ENCODE peak calls at places on chromosomes 2 and 18, in five cellular contexts. X is neural progenitor cell; K is spleen; A is CD8-positive, alpha-beta T cell; I is fibroblast of lung. Z is an unnamed sample.

GRCh38 chr2:98164256-98164655 is 77.3 kb downstream of the VWA3B start:
- DNase-seq in I (no peak), K (no peak), X (no peak), A (no peak), Z (no peak)

GRCh38 chr18:22921762-22922161 is 11.4 kb upstream of the RBBP8 start:
- DNase-seq in I (no peak), K (no peak), A (no peak), X (no peak), Z (no peak)

GRCh38 chr18:10322408-10322807 is 132.0 kb upstream of the APCDD1 start:
- DNase-seq in K (no peak), A (no peak), X (no peak), I (peak), Z (no peak)

GRCh38 chr18:46261799-46262198 is 157.6 kb downstream of the HAUS1 start:
- DNase-seq in K (no peak), I (peak), A (no peak), X (no peak), Z (no peak)

GRCh38 chr18:6763524-6763923 is 34.0 kb downstream of the ARHGAP28 start:
- DNase-seq in I (no peak), K (no peak), A (no peak), X (no peak), Z (no peak)

GRCh38 chr2:213119061-213119809 is 32.2 kb downstream of the IKZF2 start:
- DNase-seq in A (no peak), K (no peak), X (no peak), I (peak), Z (no peak)

GRCh38 chr18:6543330-6543908 is 128.7 kb upstream of the L3MBTL4 start:
- DNase-seq in K (no peak), A (no peak), X (peak), I (peak), Z (no peak)

GRCh38 chr18:72866901-72867701 is 686 bp downstream of the NETO1 start:
- DNase-seq in I (peak), K (peak), X (peak), A (no peak), Z (peak)

GRCh38 chr2:152542995-152543481 is 174.2 kb downstream of the PRPF40A start:
- DNase-seq in K (no peak), X (peak), A (no peak), I (peak), Z (no peak)

GRCh38 chr2:4424153-4424552 is 720.8 kb downstream of the DCDC2C start:
- DNase-seq in X (no peak), A (no peak), I (no peak), K (no peak), Z (no peak)

DNA sequence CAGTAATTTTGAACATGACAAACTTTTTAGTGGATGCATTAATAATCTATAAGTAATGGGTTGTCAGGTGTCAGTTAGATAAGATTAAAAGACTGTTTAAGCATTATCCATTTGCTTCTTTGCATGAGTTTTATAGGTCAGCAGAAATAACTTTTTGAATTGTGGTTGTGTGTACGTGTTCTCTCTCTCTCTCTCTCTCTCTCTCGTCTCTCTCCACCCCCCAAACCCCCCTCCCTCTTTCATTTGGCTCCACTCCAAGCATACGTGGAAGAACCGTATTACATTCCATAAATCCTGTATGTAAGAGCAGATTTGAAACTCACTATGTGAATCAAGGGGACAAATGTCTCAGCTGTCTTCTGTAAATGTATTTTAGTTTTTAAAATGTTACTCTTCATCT is 120.2 kb downstream of the MEIS1 start:
- DNase-seq in K (no peak), A (no peak), I (peak), X (no peak), Z (no peak)
- H3K27ac ChIP-seq in K (peak), A (no peak), I (peak), X (no peak), Z (no peak)

GRCh38 chr18:48741866-48742265 is 203.0 kb downstream of the CTIF start:
- DNase-seq in K (no peak), I (no peak), X (no peak), A (no peak), Z (no peak)

GRCh38 chr18:48745293-48745692 is 205.5 kb downstream of the SMAD7 start:
- DNase-seq in I (no peak), A (no peak), K (no peak), X (no peak), Z (no peak)

GRCh38 chr18:48740846-48741485 is 202.1 kb downstream of the CTIF start:
- DNase-seq in A (no peak), X (no peak), K (no peak), I (no peak), Z (peak)

GRCh38 chr18:48742304-48742703 is 203.5 kb downstream of the CTIF start:
- DNase-seq in A (no peak), X (no peak), K (no peak), I (no peak), Z (peak)

DNA sequence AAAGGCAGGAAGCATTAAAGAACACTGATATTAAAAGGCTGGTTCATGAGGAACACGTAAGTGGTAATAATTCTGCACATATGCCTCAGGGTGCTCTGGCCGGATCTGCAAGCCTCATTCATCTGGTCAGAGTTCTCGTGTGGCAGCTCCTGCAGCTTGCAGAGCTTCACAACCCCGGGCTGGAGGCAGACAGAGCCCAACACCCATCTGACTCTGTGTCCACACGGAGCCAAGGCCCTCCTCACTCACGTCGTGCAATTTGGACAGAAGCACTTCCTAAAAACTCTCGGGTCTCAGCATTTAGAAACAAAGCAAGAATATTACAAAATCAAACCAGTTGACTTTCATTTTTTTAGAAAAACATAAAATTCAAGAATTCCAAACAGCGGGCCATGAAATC is 204.2 kb downstream of the CTIF start:
- DNase-seq in I (peak), K (no peak), A (no peak), X (no peak), Z (peak)
- H3K27ac ChIP-seq in I (peak), K (peak), A (no peak), X (no peak), Z (no peak)

GRCh38 chr2:39568561-39569006 is 97.1 kb upstream of the TMEM178A start:
- DNase-seq in K (no peak), X (no peak), A (no peak), I (peak), Z (no peak)

GRCh38 chr2:39570130-39570555 is 95.6 kb upstream of the TMEM178A start:
- DNase-seq in K (no peak), X (no peak), A (no peak), I (no peak), Z (no peak)

GRCh38 chr2:39568116-39568515 is 97.6 kb upstream of the TMEM178A start:
- DNase-seq in X (no peak), A (no peak), K (no peak), I (no peak), Z (no peak)

GRCh38 chr2:39570614-39571013 is 95.1 kb upstream of the TMEM178A start:
- DNase-seq in A (no peak), X (no peak), I (no peak), K (no peak), Z (no peak)

GRCh38 chr2:39567507-39567906 is 98.2 kb upstream of the TMEM178A start:
- DNase-seq in K (no peak), I (peak), A (no peak), X (no peak), Z (no peak)
- H3K27ac ChIP-seq in K (no peak), I (no peak), A (no peak), X (no peak), Z (no peak)

GRCh38 chr18:51017140-51017874 is 12.7 kb upstream of the SMAD4 start:
- DNase-seq in K (no peak), X (peak), A (no peak), I (peak), Z (no peak)
- H3K27ac ChIP-seq in K (no peak), X (no peak), A (no peak), I (no peak), Z (no peak)

GRCh38 chr2:216672466-216672865 is 22.9 kb downstream of the IGFBP5 start:
- DNase-seq in K (no peak), A (no peak), I (no peak), X (no peak), Z (no peak)

GRCh38 chr2:216670266-216671080 is 24.9 kb downstream of the IGFBP5 start:
- DNase-seq in X (no peak), A (no peak), K (no peak), I (peak), Z (no peak)

GRCh38 chr2:216671081-216671411 is 24.3 kb downstream of the IGFBP5 start:
- DNase-seq in X (no peak), I (peak), A (no peak), K (no peak), Z (no peak)

GRCh38 chr2:216672996-216673395 is 22.4 kb downstream of the IGFBP5 start:
- DNase-seq in A (no peak), I (no peak), K (no peak), X (no peak), Z (no peak)

DNA sequence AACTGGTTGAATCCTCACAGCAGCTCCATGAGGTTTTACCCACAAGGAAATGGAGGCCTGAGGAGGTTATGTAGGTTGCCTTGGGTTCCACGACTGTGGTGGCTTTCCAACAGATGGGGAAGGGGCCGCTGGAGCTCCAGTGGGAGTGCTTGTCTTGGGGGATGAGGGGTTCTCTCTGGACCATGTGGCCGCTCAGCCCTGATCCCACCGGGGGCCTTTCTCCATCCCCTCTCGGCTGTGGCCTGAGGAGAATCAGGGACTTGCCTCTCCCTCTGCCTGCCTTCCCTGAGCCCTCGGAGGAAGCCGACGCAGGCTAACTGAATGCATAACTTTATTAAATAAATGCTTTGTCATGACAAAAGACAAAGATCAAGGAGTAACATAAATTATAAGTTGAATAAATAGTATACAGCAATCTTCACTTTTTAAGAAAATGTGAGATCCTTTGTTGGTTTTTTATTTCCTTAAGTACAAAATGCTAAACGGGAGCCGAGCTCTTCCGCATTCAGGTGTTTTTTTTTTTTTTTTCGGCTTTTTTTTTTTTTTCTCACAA is 23.5 kb downstream of the IGFBP5 start:
- DNase-seq in X (no peak), K (no peak), A (no peak), I (no peak), Z (no peak)
- H3K27ac ChIP-seq in X (no peak), K (no peak), A (no peak), I (no peak), Z (no peak)

GRCh38 chr2:85748948-85749875 is 4.6 kb upstream of the ATOH8 start:
- DNase-seq in X (no peak), I (peak), A (no peak), K (peak), Z (no peak)

GRCh38 chr2:85746313-85747004 is 7.3 kb upstream of the ATOH8 start:
- DNase-seq in K (no peak), A (no peak), I (no peak), X (no peak), Z (no peak)

GRCh38 chr2:85748039-85748438 is 5.8 kb upstream of the ATOH8 start:
- DNase-seq in K (no peak), A (no peak), I (no peak), X (no peak), Z (no peak)

GRCh38 chr2:85745619-85746018 is 8.2 kb upstream of the ATOH8 start:
- DNase-seq in A (no peak), K (no peak), X (no peak), I (no peak), Z (no peak)

DNA sequence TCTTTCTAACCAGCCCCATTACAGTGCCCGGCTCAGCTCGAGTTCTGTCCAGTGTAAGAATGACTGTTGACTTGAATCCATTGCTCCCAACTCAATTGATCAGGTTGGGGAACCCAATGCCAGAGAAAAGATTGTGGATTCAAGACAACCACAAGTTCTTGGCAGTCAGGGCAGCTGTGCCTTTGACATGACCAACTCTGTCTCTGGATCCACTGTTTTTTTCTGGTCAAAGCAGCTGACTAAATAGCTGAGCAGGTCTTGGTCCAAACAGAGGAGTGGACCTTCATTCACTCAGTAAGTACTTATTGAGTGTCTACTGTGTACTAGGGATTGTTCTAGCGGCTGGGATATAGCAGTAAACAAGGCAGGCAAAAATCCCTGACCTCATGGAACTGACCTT is 6.3 kb upstream of the ATOH8 start:
- DNase-seq in X (no peak), K (no peak), A (no peak), I (no peak), Z (no peak)
- H3K27ac ChIP-seq in X (no peak), K (no peak), A (no peak), I (no peak), Z (no peak)

GRCh38 chr2:119672161-119672862 is 6.7 kb upstream of the TMEM177 start:
- DNase-seq in I (no peak), A (no peak), X (no peak), K (no peak), Z (no peak)

GRCh38 chr2:119671011-119671410 is 8.0 kb upstream of the TMEM177 start:
- DNase-seq in X (no peak), A (no peak), K (no peak), I (no peak), Z (no peak)

GRCh38 chr2:119673796-119674195 is 5.2 kb upstream of the TMEM177 start:
- DNase-seq in I (no peak), K (peak), A (no peak), X (no peak), Z (no peak)

GRCh38 chr2:119678021-119678656 is 862 bp upstream of the TMEM177 start:
- DNase-seq in A (peak), X (no peak), K (peak), I (no peak), Z (no peak)

DNA sequence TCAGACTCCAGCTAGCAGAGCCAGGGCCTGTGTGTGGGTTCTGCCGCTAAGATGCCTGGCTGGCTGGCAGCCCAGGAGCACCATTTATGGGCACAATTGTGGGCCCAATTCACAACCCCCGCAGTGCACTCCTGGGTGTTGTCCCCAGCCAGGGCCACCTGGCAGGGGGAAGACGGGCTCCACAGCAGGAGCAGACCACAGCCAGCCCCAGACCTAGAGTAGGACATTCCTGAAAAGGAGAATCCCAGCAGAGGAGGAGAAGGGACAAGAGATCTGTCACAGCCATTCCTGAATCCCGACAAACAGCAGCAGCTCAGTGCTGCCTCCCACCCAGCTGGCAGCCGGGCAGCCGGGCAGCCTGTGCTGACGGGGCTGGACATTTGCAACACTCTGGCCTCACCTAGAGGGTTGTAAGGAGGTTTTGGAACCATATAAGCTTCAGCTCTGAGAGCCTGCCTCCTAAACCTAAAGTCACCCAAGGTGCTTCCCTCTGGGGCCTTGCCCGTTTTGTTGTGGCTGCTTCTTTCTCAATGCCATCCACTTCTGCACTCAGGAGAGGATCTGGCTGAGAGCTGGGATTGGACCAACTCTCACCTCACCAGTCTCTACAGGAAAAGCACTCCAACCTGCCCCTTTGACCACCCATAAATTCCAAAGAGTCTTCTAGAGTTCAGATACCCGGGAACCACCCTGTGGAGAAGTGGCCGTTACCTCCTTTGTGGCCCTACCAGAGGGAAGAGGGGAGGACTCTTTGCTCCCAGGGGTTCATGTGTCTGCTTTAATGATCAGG is 4.1 kb upstream of the TMEM177 start:
- DNase-seq in K (peak), X (peak), A (no peak), I (no peak), Z (no peak)
- H3K27ac ChIP-seq in K (no peak), X (no peak), A (no peak), I (no peak), Z (no peak)

GRCh38 chr2:11073791-11074190 is 81.5 kb upstream of the SLC66A3 start:
- DNase-seq in I (peak), A (no peak), K (no peak), X (no peak), Z (no peak)

GRCh38 chr2:11075221-11075620 is 80.0 kb upstream of the SLC66A3 start:
- DNase-seq in K (no peak), A (no peak), X (no peak), I (no peak), Z (no peak)

GRCh38 chr2:11072550-11072949 is 82.7 kb upstream of the SLC66A3 start:
- DNase-seq in I (no peak), A (no peak), K (no peak), X (no peak), Z (no peak)

GRCh38 chr2:11073251-11073650 is 82.0 kb upstream of the SLC66A3 start:
- DNase-seq in A (no peak), X (peak), I (no peak), K (no peak), Z (no peak)

GRCh38 chr2:11074246-11074820 is 80.9 kb upstream of the SLC66A3 start:
- DNase-seq in X (no peak), K (no peak), I (no peak), A (no peak), Z (no peak)
- H3K27ac ChIP-seq in X (no peak), K (no peak), I (peak), A (no peak), Z (no peak)